ENCODE peak calls at places on chromosome 21, in six cellular contexts. P is activated naive CD8-positive, alpha-beta T cell treated with anti-CD3 and anti-CD28 coated beads for 36 hours; M is CD8-positive, alpha-beta memory T cell; F is EL; U is H54; N is pons. S is an unnamed sample.

GRCh38 chr21:29323189-29323588 is 24.5 kb downstream of the BACH1 start:
- DNase-seq in P (no peak), M (no peak), F (no peak), U (no peak), N (no peak), S (no peak)

GRCh38 chr21:36754241-36754881 is 55.4 kb downstream of the SIM2 start:
- DNase-seq in P (no peak), M (no peak), F (no peak), U (no peak), N (no peak), S (no peak)

GRCh38 chr21:44713846-44714245 is 2.5 kb upstream of the TSPEAR start:
- DNase-seq in P (no peak), M (no peak), F (no peak), U (no peak), N (no peak), S (no peak)

GRCh38 chr21:25708467-25709065 is 26.1 kb downstream of the ATP5PF start:
- DNase-seq in P (peak), M (peak), F (peak), U (no peak), N (peak), S (peak)

GRCh38 chr21:27369234-27369633 is 402.3 kb upstream of the ADAMTS5 start:
- DNase-seq in P (no peak), M (no peak), F (no peak), U (no peak), N (no peak), S (no peak)

GRCh38 chr21:37367301-37367757 is 756 bp downstream of the DYRK1A start:
- DNase-seq in P (peak), M (peak), F (no peak), U (no peak), N (no peak), S (no peak)

GRCh38 chr21:41054206-41054605 is 113.8 kb upstream of the BACE2 start:
- DNase-seq in P (no peak), M (no peak), F (peak), U (no peak), N (no peak), S (no peak)

GRCh38 chr21:46126321-46127238 is 28.7 kb downstream of the COL6A2 start:
- DNase-seq in P (no peak), M (peak), F (no peak), U (no peak), N (no peak), S (no peak)

GRCh38 chr21:30194701-30195299 is 21.1 kb downstream of the CLDN8 start:
- DNase-seq in P (no peak), M (no peak), F (no peak), U (peak), N (peak), S (no peak)

GRCh38 chr21:44940116-44940631 is 345 bp downstream of the SLX9 start:
- DNase-seq in P (no peak), M (no peak), F (peak), U (peak), N (no peak), S (no peak)

GRCh38 chr21:38798481-38798882 is 7.2 kb upstream of the ETS2 start:
- DNase-seq in P (no peak), M (no peak), F (peak), U (peak), N (no peak), S (no peak)

GRCh38 chr21:21232320-21232719 is 234.1 kb downstream of the NCAM2 start:
- DNase-seq in P (no peak), M (no peak), F (peak), U (no peak), N (peak), S (no peak)

GRCh38 chr21:31710586-31710985 is 21.3 kb downstream of the SCAF4 start:
- DNase-seq in P (no peak), M (no peak), F (peak), U (no peak), N (no peak), S (no peak)

GRCh38 chr21:45228171-45228641 is 59.5 kb downstream of the POFUT2 start:
- DNase-seq in P (peak), M (peak), F (peak), U (peak), N (peak), S (no peak)

GRCh38 chr21:37780991-37781983 is 135.0 kb downstream of the KCNJ6 start:
- DNase-seq in P (no peak), M (no peak), F (no peak), U (no peak), N (no peak), S (no peak)